ENCODE peak calls at places on chromosomes 4 and X, in five cellular contexts. L is coronary artery, J is lower leg skin, B is cardiac fibroblast, W is left ventricle myocardium inferior. T is an unnamed sample.

GRCh38 chrX:1380672-1381233 is 11.2 kb downstream of the SLC25A6 start:
- DNase-seq in J (no peak), B (no peak), L (no peak), W (no peak), T (peak; percentile 61)

GRCh38 chr4:152032722-152033131 is 271.9 kb upstream of the GATB start:
- DNase-seq in B (peak; percentile 67), W (no peak), J (no peak), L (peak; percentile 70), T (peak; percentile 53)

GRCh38 chrX:136055651-136056221 is 70.5 kb downstream of the SLC9A6 start:
- DNase-seq in B (peak; percentile 82), J (peak; percentile 83), L (peak; percentile 81), W (no peak), T (peak; percentile 81)

GRCh38 chrX:19867411-19867732 is 20.0 kb downstream of the SH3KBP1 start:
- DNase-seq in B (peak; percentile 68), W (no peak), J (peak; percentile 37), L (no peak), T (no peak)

GRCh38 chr4:168794092-168794707 is 215.9 kb downstream of the CBR4 start:
- DNase-seq in L (peak; percentile 41), B (no peak), W (no peak), J (no peak), T (no peak)

GRCh38 chr4:138200236-138200590 is 41.9 kb downstream of the SLC7A11 start:
- DNase-seq in B (no peak), L (no peak), J (no peak), W (no peak), T (no peak)

GRCh38 chrX:154012336-154012991 is 7.2 kb downstream of the IRAK1 start:
- DNase-seq in J (no peak), W (no peak), B (peak; percentile 29), L (no peak), T (no peak)

GRCh38 chr4:55075376-55075775 is 50.0 kb downstream of the KDR start:
- DNase-seq in L (no peak), W (no peak), J (no peak), B (no peak), T (no peak)

GRCh38 chr4:111268769-111269414 is 646.0 kb upstream of the PITX2 start:
- DNase-seq in J (no peak), W (no peak), L (no peak), B (peak; percentile 1), T (no peak)

GRCh38 chrX:107566603-107567262 is 61.6 kb upstream of the PRPS1 start:
- DNase-seq in W (no peak), L (no peak), B (no peak), J (no peak), T (no peak)

GRCh38 chr4:99383833-99384392 is 31.4 kb upstream of the ADH1C start:
- DNase-seq in J (no peak), W (peak; percentile 27), L (no peak), B (peak; percentile 95), T (peak; percentile 71)

GRCh38 chr4:186829740-186830449 is 106.2 kb upstream of the FAT1 start:
- DNase-seq in W (no peak), L (no peak), J (no peak), B (peak; percentile 82), T (no peak)

GRCh38 chr4:16794816-16795445 is 103.5 kb downstream of the LDB2 start:
- DNase-seq in W (peak; percentile 22), B (peak; percentile 68), L (no peak), J (no peak), T (no peak)

GRCh38 chrX:79415056-79415455 is 47.9 kb upstream of the ITM2A start:
- DNase-seq in J (no peak), B (no peak), L (no peak), W (no peak), T (no peak)

GRCh38 chr4:37865450-37865849 is 25.4 kb upstream of the TBC1D1 start:
- DNase-seq in B (peak; percentile 10), J (no peak), L (no peak), W (no peak), T (no peak)

GRCh38 chrX:121579016-121579760 is 531.8 kb downstream of the GLUD2 start:
- DNase-seq in J (no peak), B (peak; percentile 49), L (no peak), W (no peak), T (no peak)

GRCh38 chr4:77433102-77433733 is 172.4 kb upstream of the CXCL13 start:
- DNase-seq in J (no peak), L (no peak), W (no peak), B (peak; percentile 71), T (no peak)

GRCh38 chrX:101450951-101451350 is 34.3 kb upstream of the ARMCX4 start:
- DNase-seq in J (no peak), L (no peak), B (no peak), W (peak; percentile 41), T (peak; percentile 20)

GRCh38 chr4:71367546-71367945 is 28.7 kb downstream of the SLC4A4 start:
- DNase-seq in W (no peak), B (no peak), J (no peak), L (no peak), T (no peak)

GRCh38 chr4:117400039-117400835 is 314.9 kb upstream of the TRAM1L1 start:
- DNase-seq in W (no peak), L (no peak), J (no peak), B (peak; percentile 49), T (no peak)

GRCh38 chrX:44088755-44089154 is 115.6 kb upstream of the NDP start:
- DNase-seq in L (no peak), W (no peak), J (no peak), B (no peak), T (no peak)

GRCh38 chr4:61583696-61584095 is 383.6 kb downstream of the ADGRL3 start:
- DNase-seq in L (no peak), W (no peak), J (no peak), B (peak; percentile 29), T (no peak)

GRCh38 chr4:128384765-128385164 is 97.2 kb upstream of the PGRMC2 start:
- DNase-seq in W (no peak), J (no peak), B (no peak), L (no peak), T (no peak)

GRCh38 chrX:105006103-105006502 is 214.4 kb downstream of the TEX13A start:
- DNase-seq in L (no peak), J (no peak), B (no peak), W (no peak), T (no peak)

GRCh38 chr4:27684501-27685077 is 823.9 kb downstream of the STIM2 start:
- DNase-seq in L (no peak), W (peak; percentile 15), B (peak; percentile 43), J (no peak), T (peak; percentile 23)

GRCh38 chrX:109274806-109275205 is 207.1 kb downstream of the GUCY2F start:
- DNase-seq in L (no peak), B (no peak), J (no peak), W (no peak), T (no peak)

GRCh38 chr4:7014815-7015214 is 28.4 kb upstream of the TADA2B start:
- DNase-seq in W (no peak), J (no peak), L (no peak), B (no peak), T (no peak)

GRCh38 chrX:20325786-20326388 is 59.2 kb upstream of the RPS6KA3 start:
- DNase-seq in W (no peak), B (no peak), L (no peak), J (no peak), T (no peak)

GRCh38 chrX:135893294-135893817 is at the start of the genes CT45A10 and SAGE1:
- DNase-seq in W (no peak), L (no peak), B (no peak), J (no peak), T (no peak)

GRCh38 chr4:71259911-71260331 is 78.9 kb upstream of the SLC4A4 start:
- DNase-seq in B (no peak), L (no peak), W (no peak), J (no peak), T (peak; percentile 28)

GRCh38 chr4:84058201-84058600 is 440.9 kb downstream of the NKX6-1 start:
- DNase-seq in J (no peak), L (no peak), W (no peak), B (no peak), T (no peak)

GRCh38 chr4:114384629-114385028 is 214.0 kb upstream of the UGT8 start:
- DNase-seq in J (no peak), W (no peak), B (peak; percentile 69), L (no peak), T (no peak)

GRCh38 chr4:95541094-95541493 is 7.7 kb downstream of the UNC5C start:
- DNase-seq in L (no peak), J (no peak), W (no peak), B (no peak), T (no peak)

GRCh38 chr4:44725166-44725565 is 1.2 kb downstream of the GNPDA2 start:
- DNase-seq in L (no peak), W (no peak), B (peak; percentile 5), J (no peak), T (no peak)

DNA sequence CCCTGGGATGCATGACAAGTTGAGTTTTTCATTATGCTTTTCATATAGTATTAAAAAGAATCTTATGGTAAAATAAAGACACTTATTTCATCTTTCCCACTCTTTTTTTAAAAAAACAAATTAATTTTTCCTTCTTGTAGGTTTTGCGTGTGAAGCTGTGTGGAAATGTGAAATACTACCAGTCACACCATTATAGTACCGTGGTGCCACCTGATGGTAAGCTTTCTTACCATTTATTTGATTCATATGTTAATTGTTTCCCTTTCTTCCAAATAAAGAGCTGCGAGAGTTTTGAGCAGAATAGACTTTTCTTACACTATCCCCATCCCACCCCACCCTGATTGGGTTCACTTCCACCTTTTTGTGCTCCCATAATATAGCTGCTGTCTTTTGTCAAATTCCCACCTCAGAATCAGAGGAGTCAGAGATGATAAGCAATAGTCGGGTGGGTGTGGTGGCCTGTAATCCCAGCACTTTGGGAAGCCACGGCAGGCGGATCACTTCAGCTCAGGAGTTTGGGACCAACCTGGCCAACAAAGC is 44.3 kb downstream of the CASP6 start:
- DNase-seq in W (no peak), L (no peak), B (peak; percentile 35), J (no peak), T (no peak)
- TF ChIP-seq CTCF in W (peak; percentile 39), L (no peak), B (no peak), J (no peak), T (no peak)

GRCh38 chr4:8675383-8675782 is 82.8 kb downstream of the CPZ start:
- DNase-seq in B (peak; percentile 10), J (no peak), L (peak; percentile 43), W (no peak), T (no peak)
- TF ChIP-seq CTCF in B (no peak), J (no peak), L (no peak), W (no peak), T (no peak)

DNA sequence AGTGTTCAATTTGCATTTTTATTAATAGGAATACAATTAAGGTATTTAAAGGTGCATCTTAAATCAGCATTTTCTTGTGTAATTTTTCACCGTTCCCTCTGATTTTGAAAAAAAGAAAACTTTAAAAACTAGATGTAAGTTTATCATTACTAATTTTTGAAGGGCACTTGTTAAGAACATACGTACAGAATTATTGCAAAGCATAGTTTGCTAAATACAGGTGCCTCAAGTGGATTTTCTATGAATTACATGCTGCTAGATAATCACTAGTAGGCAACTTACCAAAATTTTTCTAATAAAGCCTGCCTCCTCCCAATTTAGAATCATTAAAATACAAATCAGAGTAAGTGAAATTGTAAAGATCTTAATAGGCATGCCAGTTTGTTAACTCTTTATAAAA is 8.5 kb downstream of the CNKSR2 start:
- DNase-seq in B (no peak), L (no peak), J (no peak), W (no peak), T (no peak)
- TF ChIP-seq CTCF in B (peak; percentile 28), L (no peak), J (no peak), W (peak; percentile 50), T (no peak)

GRCh38 chr4:142846729-142847606 is 867 bp upstream of the INPP4B start:
- DNase-seq in L (no peak), B (peak; percentile 31), W (peak; percentile 30), J (no peak), T (peak; percentile 67)
- TF ChIP-seq CTCF in L (peak; percentile 32), B (peak; percentile 3), W (peak; percentile 53), J (no peak), T (no peak)

T was measured in tibial artery.